ENCODE peak calls at places on chromosomes 7 and 10, in five cellular contexts. One of them, this sample, is unnamed. For H3K27me3, the result is how much of the 10 kb centered on the place peaks cover.

GRCh38 chr10:122525788-122526187 is 34.8 kb upstream of the DMBT1 start:
- DNase-seq in K562: no peak
- DNase-seq in stomach: no peak
- DNase-seq in HCT116: peak
- DNase-seq in H1: no peak
- DNase-seq in this sample: peak

GRCh38 chr7:151740180-151740845 is 136.6 kb downstream of the PRKAG2 start:
- DNase-seq in K562: no peak
- DNase-seq in HCT116: no peak
- DNase-seq in H1: no peak
- DNase-seq in stomach: no peak
- DNase-seq in this sample: no peak

GRCh38 chr10:132518572-132519381 is 18.8 kb upstream of the INPP5A start:
- DNase-seq in H1: peak
- DNase-seq in HCT116: peak
- DNase-seq in stomach: peak
- DNase-seq in K562: peak
- DNase-seq in this sample: no peak

GRCh38 chr10:45420453-45421192 is 46.6 kb downstream of the ALOX5 start:
- DNase-seq in K562: no peak
- DNase-seq in HCT116: no peak
- DNase-seq in H1: no peak
- DNase-seq in stomach: peak
- DNase-seq in this sample: no peak

GRCh38 chr10:20596911-20597310 is 300.2 kb downstream of the NEBL start:
- DNase-seq in HCT116: no peak
- DNase-seq in H1: no peak
- DNase-seq in stomach: no peak
- DNase-seq in K562: no peak
- DNase-seq in this sample: no peak

GRCh38 chr10:117134084-117135025 is 3.7 kb downstream of the VAX1 start:
- DNase-seq in H1: peak
- DNase-seq in K562: no peak
- DNase-seq in stomach: no peak
- DNase-seq in HCT116: no peak
- DNase-seq in this sample: no peak

GRCh38 chr7:1459930-1460756 is 873 bp upstream of the MICALL2 start:
- DNase-seq in HCT116: no peak
- DNase-seq in stomach: no peak
- DNase-seq in K562: no peak
- DNase-seq in H1: no peak
- DNase-seq in this sample: no peak

GRCh38 chr7:37705976-37706375 is 22.4 kb downstream of the GPR141 start:
- DNase-seq in K562: no peak
- DNase-seq in H1: no peak
- DNase-seq in stomach: no peak
- DNase-seq in HCT116: no peak
- DNase-seq in this sample: no peak

GRCh38 chr10:104937528-104937927 is 296.4 kb downstream of the SORCS3 start:
- DNase-seq in stomach: no peak
- DNase-seq in K562: no peak
- DNase-seq in H1: no peak
- DNase-seq in HCT116: peak
- DNase-seq in this sample: no peak

GRCh38 chr7:748446-748845 is 21.4 kb upstream of the PRKAR1B start:
- DNase-seq in H1: no peak
- DNase-seq in stomach: no peak
- DNase-seq in K562: no peak
- DNase-seq in HCT116: no peak
- DNase-seq in this sample: no peak

GRCh38 chr10:99329891-99330674 is 927 bp downstream of the CNNM1 start:
- DNase-seq in K562: no peak
- DNase-seq in H1: peak
- DNase-seq in HCT116: no peak
- DNase-seq in stomach: peak
- DNase-seq in this sample: no peak

GRCh38 chr7:149071641-149072437 is 18.7 kb downstream of the ZNF786 start:
- DNase-seq in stomach: no peak
- DNase-seq in K562: peak
- DNase-seq in H1: peak
- DNase-seq in HCT116: peak
- DNase-seq in this sample: no peak

GRCh38 chr10:5644930-5645329 is 21.5 kb downstream of the ASB13 start:
- DNase-seq in H1: no peak
- DNase-seq in K562: no peak
- DNase-seq in HCT116: no peak
- DNase-seq in stomach: no peak
- DNase-seq in this sample: no peak

GRCh38 chr10:77392236-77392721 is 245.3 kb downstream of the KCNMA1 start:
- DNase-seq in stomach: no peak
- DNase-seq in H1: no peak
- DNase-seq in HCT116: no peak
- DNase-seq in K562: no peak
- DNase-seq in this sample: peak

GRCh38 chr10:129754211-129755050 is 209.6 kb downstream of the EBF3 start:
- DNase-seq in HCT116: no peak
- DNase-seq in K562: no peak
- DNase-seq in stomach: peak
- DNase-seq in H1: peak
- DNase-seq in this sample: no peak

GRCh38 chr10:1171586-1171985 is 115.4 kb downstream of the WDR37 start:
- DNase-seq in stomach: no peak
- DNase-seq in H1: no peak
- DNase-seq in K562: no peak
- DNase-seq in HCT116: no peak
- DNase-seq in this sample: no peak

GRCh38 chr7:47346378-47346914 is 235.5 kb downstream of the TNS3 start:
- DNase-seq in H1: no peak
- DNase-seq in HCT116: no peak
- DNase-seq in K562: no peak
- DNase-seq in stomach: peak
- DNase-seq in this sample: peak

GRCh38 chr10:14478639-14479038 is 147.9 kb upstream of the FRMD4A start:
- DNase-seq in HCT116: peak
- DNase-seq in H1: no peak
- DNase-seq in stomach: peak
- DNase-seq in K562: peak
- DNase-seq in this sample: no peak

GRCh38 chr10:25125151-25125550 is 49.6 kb upstream of the GPR158 start:
- DNase-seq in H1: peak
- DNase-seq in K562: no peak
- DNase-seq in HCT116: no peak
- DNase-seq in stomach: no peak
- DNase-seq in this sample: no peak

GRCh38 chr7:128697301-128697905 is 25.3 kb downstream of the GARIN1A start:
- DNase-seq in HCT116: no peak
- DNase-seq in stomach: peak
- DNase-seq in K562: peak
- DNase-seq in H1: peak
- DNase-seq in this sample: peak

GRCh38 chr10:69479241-69479730 is 28.0 kb downstream of the TSPAN15 start:
- DNase-seq in HCT116: no peak
- DNase-seq in K562: no peak
- DNase-seq in H1: no peak
- DNase-seq in stomach: no peak
- DNase-seq in this sample: no peak

GRCh38 chr10:6200588-6201510 is 1.9 kb upstream of the PFKFB3 start:
- DNase-seq in K562: peak
- DNase-seq in H1: peak
- DNase-seq in stomach: no peak
- DNase-seq in HCT116: no peak
- DNase-seq in this sample: no peak

GRCh38 chr7:103117016-103117415 is 31.9 kb downstream of the NAPEPLD start:
- DNase-seq in K562: no peak
- DNase-seq in stomach: no peak
- DNase-seq in H1: no peak
- DNase-seq in HCT116: no peak
- DNase-seq in this sample: no peak

GRCh38 chr7:106041140-106041717 is 70.9 kb downstream of the SYPL1 start:
- DNase-seq in HCT116: peak
- DNase-seq in H1: peak
- DNase-seq in stomach: peak
- DNase-seq in K562: peak
- DNase-seq in this sample: no peak

DNA sequence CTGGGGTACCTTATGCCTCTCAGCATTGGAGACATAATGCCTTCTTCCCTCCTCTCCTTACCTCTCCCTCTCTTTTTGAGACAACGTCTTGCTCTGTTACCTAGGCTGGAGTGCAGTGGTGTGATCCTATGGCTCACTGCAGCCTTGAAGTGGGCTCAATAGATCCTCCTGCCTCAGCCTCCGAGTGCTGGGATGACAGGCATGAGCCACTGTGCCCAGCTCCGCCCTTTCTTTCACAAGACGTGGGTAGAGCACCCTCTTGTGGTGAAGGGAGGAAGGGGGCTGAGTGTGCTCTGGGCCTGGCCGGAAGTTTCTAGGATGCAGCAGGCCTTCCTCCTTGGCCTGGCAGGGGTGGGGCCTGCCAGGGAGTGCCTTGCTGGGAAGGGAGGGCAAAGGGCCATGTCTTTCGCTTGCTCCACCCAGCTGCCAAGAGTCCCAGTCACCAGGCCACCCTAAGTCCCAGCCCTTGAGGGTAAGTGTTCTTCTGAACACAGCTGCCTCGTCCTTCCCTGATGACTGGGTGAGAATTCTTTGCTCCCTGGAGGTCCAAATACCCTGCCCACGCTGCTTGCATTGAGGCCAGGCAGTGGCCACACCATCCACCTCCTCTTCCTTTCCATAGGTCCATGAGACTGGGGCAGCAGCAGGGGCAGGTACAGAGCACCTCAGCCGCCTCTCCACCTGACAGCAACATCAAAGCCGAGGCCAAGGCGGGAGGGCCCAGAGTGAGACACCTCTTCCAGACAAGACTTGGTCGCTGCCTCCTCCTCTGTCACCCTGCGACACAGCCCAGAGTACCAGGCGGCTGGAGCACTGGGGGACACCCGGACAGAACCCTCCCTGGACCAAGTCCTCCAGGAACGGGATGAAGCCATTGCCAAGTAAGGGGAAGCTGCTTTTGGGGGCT is 3.7 kb downstream of the ABHD11 start:
- DNase-seq in stomach: peak
- DNase-seq in HCT116: peak
- DNase-seq in H1: peak
- DNase-seq in K562: peak
- DNase-seq in this sample: peak
- TF ChIP-seq POLR2A in stomach: no peak
- TF ChIP-seq POLR2A in HCT116: peak
- TF ChIP-seq POLR2A in H1: no peak
- TF ChIP-seq POLR2A in K562: peak
- TF ChIP-seq POLR2A in this sample: no peak

GRCh38 chr7:158355456-158356065 is 232.1 kb downstream of the PTPRN2 start:
- DNase-seq in stomach: no peak
- DNase-seq in H1: peak
- DNase-seq in HCT116: peak
- DNase-seq in K562: no peak
- DNase-seq in this sample: no peak
- H3K27me3 ChIP-seq in stomach: under half
- H3K27me3 ChIP-seq in H1: under half
- H3K27me3 ChIP-seq in HCT116: under half
- H3K27me3 ChIP-seq in K562: under half
- H3K27me3 ChIP-seq in this sample: under half

GRCh38 chr7:94556028-94556427 is 46.4 kb downstream of the CASD1 start:
- DNase-seq in stomach: no peak
- DNase-seq in K562: no peak
- DNase-seq in H1: no peak
- DNase-seq in HCT116: no peak
- DNase-seq in this sample: no peak

GRCh38 chr7:94561841-94562514 is 52.4 kb downstream of the CASD1 start:
- DNase-seq in K562: no peak
- DNase-seq in HCT116: no peak
- DNase-seq in stomach: no peak
- DNase-seq in H1: no peak
- DNase-seq in this sample: no peak

GRCh38 chr7:94559972-94560371 is 50.4 kb downstream of the CASD1 start:
- DNase-seq in stomach: no peak
- DNase-seq in H1: no peak
- DNase-seq in HCT116: no peak
- DNase-seq in K562: no peak
- DNase-seq in this sample: no peak

GRCh38 chr7:94562525-94562924 is 52.9 kb downstream of the CASD1 start:
- DNase-seq in H1: no peak
- DNase-seq in K562: no peak
- DNase-seq in stomach: no peak
- DNase-seq in HCT116: no peak
- DNase-seq in this sample: no peak

DNA sequence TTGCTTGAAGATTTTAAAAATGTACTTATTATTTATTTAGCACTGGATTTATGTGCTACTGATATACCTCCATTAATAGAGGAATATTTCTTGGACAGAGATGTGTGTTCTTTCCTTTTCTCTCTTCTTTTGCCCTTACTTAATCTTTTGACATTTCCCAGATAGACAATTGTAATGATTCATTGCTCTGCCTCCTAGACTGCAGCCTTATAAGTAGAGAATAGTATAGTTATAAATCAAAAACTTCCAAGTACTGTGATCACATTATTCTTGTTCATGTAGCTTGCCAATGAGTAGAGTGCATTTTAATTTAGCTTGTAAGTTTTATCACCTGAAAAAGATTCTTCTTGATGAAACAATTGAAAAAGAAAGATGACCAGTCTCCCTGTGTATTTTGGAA is 47.6 kb downstream of the CASD1 start:
- DNase-seq in K562: no peak
- DNase-seq in HCT116: no peak
- DNase-seq in stomach: no peak
- DNase-seq in H1: no peak
- DNase-seq in this sample: no peak
- TF ChIP-seq POLR2AphosphoS5 in K562: no peak
- TF ChIP-seq POLR2AphosphoS5 in HCT116: no peak
- TF ChIP-seq POLR2AphosphoS5 in stomach: no peak
- TF ChIP-seq POLR2AphosphoS5 in H1: no peak
- TF ChIP-seq POLR2AphosphoS5 in this sample: no peak

DNA sequence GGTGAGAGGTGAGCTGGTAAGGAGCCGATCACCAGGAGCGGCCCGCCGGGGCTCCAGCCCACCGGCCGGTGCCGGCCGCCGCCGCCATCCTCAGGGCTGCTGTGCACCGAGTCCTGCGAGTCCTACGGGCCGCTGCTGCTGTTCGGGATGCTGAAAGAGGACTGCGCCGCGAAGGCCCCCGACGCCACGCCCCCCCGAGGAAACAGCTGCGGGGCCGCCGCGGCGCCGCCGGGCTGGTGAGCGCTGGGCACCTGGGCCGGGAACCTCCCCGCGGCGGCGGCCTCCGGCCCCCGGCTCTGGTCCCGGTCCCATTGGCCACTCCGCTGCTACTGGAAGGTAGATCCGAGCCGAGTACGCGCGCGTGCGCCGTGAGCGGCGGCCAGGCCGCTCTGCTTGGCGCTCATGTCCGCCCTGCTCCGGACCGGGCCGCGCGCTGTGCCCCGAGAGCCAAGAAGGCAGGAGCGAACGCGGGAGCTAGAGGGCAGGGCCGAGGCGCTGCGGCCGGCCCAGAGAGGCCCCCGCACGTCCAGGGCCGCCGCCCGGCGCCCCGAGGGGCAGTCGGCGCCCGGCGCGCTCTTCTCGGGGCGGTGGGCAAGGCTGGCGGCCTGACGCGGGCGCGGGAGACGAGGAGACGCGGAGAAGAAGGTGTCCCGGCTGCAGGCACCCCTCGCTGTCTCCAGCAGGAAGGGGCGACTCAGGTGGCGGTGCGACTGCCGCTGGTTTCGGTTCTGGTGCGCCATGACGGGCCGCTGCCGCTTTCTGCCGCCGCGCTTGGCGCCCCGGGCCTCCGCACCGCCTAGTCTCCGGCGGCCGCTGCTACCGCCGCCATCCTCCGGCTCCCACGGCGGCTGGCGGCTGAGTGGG is 121.3 kb upstream of the WIPF3 start:
- DNase-seq in K562: peak
- DNase-seq in HCT116: peak
- DNase-seq in stomach: peak
- DNase-seq in H1: peak
- DNase-seq in this sample: peak
- TF ChIP-seq POLR2A in K562: peak
- TF ChIP-seq POLR2A in HCT116: no peak
- TF ChIP-seq POLR2A in stomach: no peak
- TF ChIP-seq POLR2A in H1: no peak
- TF ChIP-seq POLR2A in this sample: no peak

This sample was measured in suprapubic skin.